ENCODE peak calls at places on chromosome 12, in four cellular contexts. H is fibroblast of the conjunctiva, K is fibroblast of lung, R is T-helper 1 cell. B is an unnamed sample.
A peak's percentile ranks its signal among the peaks of the same experiment; 100 is the strongest.

GRCh38 chr12:81872400-81872799 is 113.2 kb upstream of the PPFIA2 start:
- DNase-seq in R (no peak), K (no peak), H (no peak), B (no peak)

GRCh38 chr12:32568241-32568640 is 110.9 kb upstream of the DNM1L start:
- DNase-seq in K (peak; percentile 97), R (no peak), H (peak; percentile 71), B (no peak)

GRCh38 chr12:32343496-32343895 is 55.9 kb upstream of the FGD4 start:
- DNase-seq in K (no peak), H (no peak), R (no peak), B (no peak)

GRCh38 chr12:70165450-70165849 is 77.8 kb upstream of the CNOT2 start:
- DNase-seq in R (no peak), K (no peak), H (no peak), B (no peak)

GRCh38 chr12:121093487-121093891 is 39.2 kb upstream of the P2RX7 start:
- DNase-seq in H (no peak), K (no peak), R (no peak), B (no peak)

GRCh38 chr12:128969480-128970055 is 116.3 kb downstream of the GLT1D1 start:
- DNase-seq in R (no peak), H (no peak), K (peak; percentile 2), B (no peak)

GRCh38 chr12:123391546-123392343 is 7.8 kb downstream of the KMT5A start:
- DNase-seq in K (no peak), R (no peak), H (no peak), B (no peak)

GRCh38 chr12:5796171-5797091 is 148.6 kb downstream of the ANO2 start:
- DNase-seq in R (no peak), H (no peak), K (no peak), B (no peak)

GRCh38 chr12:95996034-95996658 is at the start of gene HAL:
- DNase-seq in H (no peak), K (no peak), R (no peak), B (no peak)

GRCh38 chr12:81297606-81298005 is 219.7 kb downstream of the ACSS3 start:
- DNase-seq in R (no peak), H (no peak), K (peak; percentile 85), B (no peak)

GRCh38 chr12:95942532-95943230 is at the start of gene CCDC38:
- DNase-seq in K (peak; percentile 68), H (peak; percentile 53), R (peak; percentile 61), B (peak; percentile 69)

GRCh38 chr12:40552868-40553267 is 139.4 kb upstream of the CNTN1 start:
- DNase-seq in R (no peak), H (no peak), K (peak; percentile 0), B (no peak)

GRCh38 chr12:2876431-2877046 is 435 bp downstream of the FOXM1 start:
- DNase-seq in H (no peak), R (no peak), K (peak; percentile 29), B (no peak)

GRCh38 chr12:125169870-125170269 is 104.6 kb downstream of the AACS start:
- DNase-seq in H (no peak), R (no peak), K (no peak), B (no peak)

GRCh38 chr12:63206494-63206893 is 55.5 kb upstream of the AVPR1A start:
- DNase-seq in H (no peak), R (no peak), K (no peak), B (no peak)

GRCh38 chr12:89067436-89067835 is 284.9 kb downstream of the DUSP6 start:
- DNase-seq in K (peak; percentile 93), R (no peak), H (no peak), B (no peak)

B was measured in uterus.